ENCODE peak calls at places on chromosome 1, in four cellular contexts. One of them, this sample, is unnamed.

GRCh38 chr1:164576311-164577271 is 17.6 kb downstream of the PBX1 start:
- DNase-seq in HFF-Myc: peak
- DNase-seq in AG09309: no peak
- DNase-seq in WTC11: peak
- DNase-seq in this sample: peak

GRCh38 chr1:232477728-232478127 is 152.2 kb downstream of the SIPA1L2 start:
- DNase-seq in HFF-Myc: peak
- DNase-seq in AG09309: peak
- DNase-seq in WTC11: no peak
- DNase-seq in this sample: peak

GRCh38 chr1:152191260-152191659 is 32.2 kb upstream of the RPTN start:
- DNase-seq in HFF-Myc: no peak
- DNase-seq in AG09309: no peak
- DNase-seq in WTC11: no peak
- DNase-seq in this sample: no peak

GRCh38 chr1:87336623-87337067 is 8.0 kb downstream of the LMO4 start:
- DNase-seq in HFF-Myc: no peak
- DNase-seq in AG09309: no peak
- DNase-seq in WTC11: no peak
- DNase-seq in this sample: no peak

GRCh38 chr1:116346943-116347673 is 25.9 kb upstream of the ATP1A1 start:
- DNase-seq in HFF-Myc: no peak
- DNase-seq in AG09309: no peak
- DNase-seq in WTC11: no peak
- DNase-seq in this sample: no peak

GRCh38 chr1:21225065-21225464 is 48.4 kb upstream of the EIF4G3 start:
- DNase-seq in HFF-Myc: no peak
- DNase-seq in AG09309: no peak
- DNase-seq in WTC11: no peak
- DNase-seq in this sample: no peak

GRCh38 chr1:25906644-25907300 is 553 bp upstream of the STMN1 start:
- DNase-seq in HFF-Myc: no peak
- DNase-seq in AG09309: no peak
- DNase-seq in WTC11: peak
- DNase-seq in this sample: no peak

GRCh38 chr1:39656416-39656815 is 15.5 kb downstream of the NT5C1A start:
- DNase-seq in HFF-Myc: no peak
- DNase-seq in AG09309: no peak
- DNase-seq in WTC11: no peak
- DNase-seq in this sample: no peak

GRCh38 chr1:58047265-58047858 is 499.2 kb downstream of the OMA1 start:
- DNase-seq in HFF-Myc: no peak
- DNase-seq in AG09309: no peak
- DNase-seq in WTC11: peak
- DNase-seq in this sample: no peak

GRCh38 chr1:165313906-165314305 is 42.6 kb downstream of the LMX1A start:
- DNase-seq in HFF-Myc: no peak
- DNase-seq in AG09309: no peak
- DNase-seq in WTC11: no peak
- DNase-seq in this sample: no peak

GRCh38 chr1:175000697-175001187 is 995 bp downstream of the CACYBP start:
- DNase-seq in HFF-Myc: no peak
- DNase-seq in AG09309: no peak
- DNase-seq in WTC11: no peak
- DNase-seq in this sample: no peak

GRCh38 chr1:203351037-203351625 is at the start of gene FMOD:
- DNase-seq in HFF-Myc: no peak
- DNase-seq in AG09309: no peak
- DNase-seq in WTC11: peak
- DNase-seq in this sample: peak

GRCh38 chr1:41882068-41882477 is 36.6 kb downstream of the HIVEP3 start:
- DNase-seq in HFF-Myc: no peak
- DNase-seq in AG09309: no peak
- DNase-seq in WTC11: no peak
- DNase-seq in this sample: no peak

GRCh38 chr1:205423248-205423647 is 1.4 kb upstream of the LEMD1 start:
- DNase-seq in HFF-Myc: no peak
- DNase-seq in AG09309: no peak
- DNase-seq in WTC11: no peak
- DNase-seq in this sample: no peak

GRCh38 chr1:164223378-164223777 is 335.6 kb upstream of the PBX1 start:
- DNase-seq in HFF-Myc: no peak
- DNase-seq in AG09309: no peak
- DNase-seq in WTC11: no peak
- DNase-seq in this sample: no peak

GRCh38 chr1:27306892-27307850 is 14.8 kb upstream of the TMEM222 start:
- DNase-seq in HFF-Myc: no peak
- DNase-seq in AG09309: no peak
- DNase-seq in WTC11: peak
- DNase-seq in this sample: no peak

GRCh38 chr1:52454111-52454510 is 49.7 kb downstream of the PRPF38A start:
- DNase-seq in HFF-Myc: no peak
- DNase-seq in AG09309: no peak
- DNase-seq in WTC11: no peak
- DNase-seq in this sample: no peak

GRCh38 chr1:200073286-200073637 is 45.8 kb downstream of the NR5A2 start:
- DNase-seq in HFF-Myc: no peak
- DNase-seq in AG09309: no peak
- DNase-seq in WTC11: no peak
- DNase-seq in this sample: no peak

GRCh38 chr1:108572182-108572581 is 12.3 kb downstream of the EEIG2 start:
- DNase-seq in HFF-Myc: no peak
- DNase-seq in AG09309: no peak
- DNase-seq in WTC11: no peak
- DNase-seq in this sample: no peak

GRCh38 chr1:108568589-108568988 is 8.7 kb downstream of the EEIG2 start:
- DNase-seq in HFF-Myc: no peak
- DNase-seq in AG09309: no peak
- DNase-seq in WTC11: no peak
- DNase-seq in this sample: no peak

GRCh38 chr1:108570998-108571401 is 11.1 kb downstream of the EEIG2 start:
- DNase-seq in HFF-Myc: no peak
- DNase-seq in AG09309: no peak
- DNase-seq in WTC11: no peak
- DNase-seq in this sample: no peak

GRCh38 chr1:108569097-108569728 is 9.3 kb downstream of the EEIG2 start:
- DNase-seq in HFF-Myc: no peak
- DNase-seq in AG09309: no peak
- DNase-seq in WTC11: no peak
- DNase-seq in this sample: no peak

DNA sequence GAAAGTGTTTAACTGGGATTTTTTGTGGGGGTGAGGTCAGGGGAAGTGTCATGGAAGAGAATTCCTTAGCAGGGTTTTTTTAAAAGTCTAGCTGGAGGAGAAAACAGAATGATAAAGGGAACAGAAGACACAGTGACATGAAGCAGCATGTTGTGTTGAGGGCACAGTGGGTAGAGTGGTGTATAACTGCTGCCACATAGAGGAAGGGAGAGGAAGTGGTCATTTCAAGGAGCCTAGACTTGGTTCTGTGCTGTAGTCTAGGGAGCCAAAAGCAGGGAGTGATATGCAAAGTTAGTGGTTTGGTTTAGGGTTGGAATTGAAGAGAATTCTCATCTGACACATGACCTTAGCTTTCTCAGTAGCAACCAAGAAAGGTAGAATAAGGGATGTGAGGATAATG is 10.2 kb downstream of the EEIG2 start:
- DNase-seq in HFF-Myc: no peak
- DNase-seq in AG09309: no peak
- DNase-seq in WTC11: no peak
- DNase-seq in this sample: no peak
- TF ChIP-seq CTCF in HFF-Myc: peak
- TF ChIP-seq CTCF in AG09309: peak
- TF ChIP-seq CTCF in WTC11: no peak
- TF ChIP-seq CTCF in this sample: peak

GRCh38 chr1:68503085-68503484 is 6.2 kb upstream of the DEPDC1 start:
- DNase-seq in HFF-Myc: no peak
- DNase-seq in AG09309: no peak
- DNase-seq in WTC11: no peak
- DNase-seq in this sample: no peak

GRCh38 chr1:68511254-68511653 is 14.4 kb upstream of the DEPDC1 start:
- DNase-seq in HFF-Myc: no peak
- DNase-seq in AG09309: no peak
- DNase-seq in WTC11: no peak
- DNase-seq in this sample: no peak

DNA sequence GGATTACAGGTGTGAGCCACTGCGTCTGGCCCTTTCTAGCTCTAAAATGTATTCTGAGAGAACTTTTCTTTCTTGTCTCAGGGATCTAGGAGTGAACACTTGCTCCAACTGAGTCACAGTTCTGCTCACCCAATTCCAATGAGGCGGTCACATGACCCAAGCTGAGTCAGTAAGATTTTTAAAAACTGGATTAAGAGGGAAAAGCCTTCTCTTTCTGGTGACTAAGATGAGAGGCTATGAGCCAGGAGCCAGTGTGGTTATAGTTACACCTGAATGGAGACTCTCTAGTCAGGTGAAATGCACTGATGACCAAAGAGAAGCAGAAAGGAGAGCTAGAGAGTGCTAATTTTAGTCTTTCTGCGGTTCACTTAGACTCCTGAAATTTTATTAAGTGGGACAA is 9.5 kb upstream of the DEPDC1 start:
- DNase-seq in HFF-Myc: no peak
- DNase-seq in AG09309: no peak
- DNase-seq in WTC11: no peak
- DNase-seq in this sample: no peak
- TF ChIP-seq CTCF in HFF-Myc: no peak
- TF ChIP-seq CTCF in AG09309: no peak
- TF ChIP-seq CTCF in WTC11: no peak
- TF ChIP-seq CTCF in this sample: no peak

GRCh38 chr1:54277451-54278355 is 77.7 kb downstream of the MRPL37 start:
- DNase-seq in HFF-Myc: no peak
- DNase-seq in AG09309: no peak
- DNase-seq in WTC11: no peak
- DNase-seq in this sample: no peak
- TF ChIP-seq CTCF in HFF-Myc: no peak
- TF ChIP-seq CTCF in AG09309: no peak
- TF ChIP-seq CTCF in WTC11: no peak
- TF ChIP-seq CTCF in this sample: no peak

DNA sequence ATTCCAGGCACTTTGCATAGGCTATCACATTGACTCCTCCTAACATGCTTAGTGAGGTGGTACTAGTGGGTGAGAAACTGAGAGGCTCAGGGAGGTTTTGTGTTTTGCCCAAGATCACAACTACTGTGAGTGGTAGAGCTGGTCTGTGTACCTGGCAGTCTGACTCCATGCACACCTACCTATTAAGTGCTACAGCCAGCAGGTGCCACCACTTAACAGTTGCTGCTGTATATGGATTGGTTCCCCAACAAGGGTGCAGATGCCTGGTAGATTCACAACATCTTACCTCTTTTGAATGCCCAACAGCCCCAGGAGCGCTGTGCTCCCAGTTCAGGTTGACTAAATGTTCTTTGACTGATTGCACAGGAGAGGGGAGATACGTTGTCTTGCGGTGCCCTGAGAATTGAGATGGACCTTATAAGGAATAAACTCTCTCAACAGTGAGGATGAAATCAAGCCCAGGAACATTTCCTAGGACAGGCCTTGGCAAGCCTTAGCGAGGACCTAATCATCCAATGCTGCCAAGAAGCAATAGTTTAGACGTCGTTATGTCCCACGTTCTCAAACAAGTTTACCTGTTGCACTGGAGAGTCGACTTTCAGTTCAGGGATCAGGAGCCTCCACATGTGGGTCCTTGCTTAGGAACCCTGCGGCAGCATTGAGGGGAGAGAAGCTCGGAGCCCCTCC is 78.9 kb upstream of the F3 start:
- DNase-seq in HFF-Myc: no peak
- DNase-seq in AG09309: no peak
- DNase-seq in WTC11: no peak
- DNase-seq in this sample: no peak
- TF ChIP-seq CTCF in HFF-Myc: no peak
- TF ChIP-seq CTCF in AG09309: no peak
- TF ChIP-seq CTCF in WTC11: no peak
- TF ChIP-seq CTCF in this sample: no peak

GRCh38 chr1:48471603-48472576 is at the start of gene SPATA6:
- DNase-seq in HFF-Myc: peak
- DNase-seq in AG09309: peak
- DNase-seq in WTC11: peak
- DNase-seq in this sample: peak
- TF ChIP-seq CTCF in HFF-Myc: no peak
- TF ChIP-seq CTCF in AG09309: no peak
- TF ChIP-seq CTCF in WTC11: no peak
- TF ChIP-seq CTCF in this sample: no peak

DNA sequence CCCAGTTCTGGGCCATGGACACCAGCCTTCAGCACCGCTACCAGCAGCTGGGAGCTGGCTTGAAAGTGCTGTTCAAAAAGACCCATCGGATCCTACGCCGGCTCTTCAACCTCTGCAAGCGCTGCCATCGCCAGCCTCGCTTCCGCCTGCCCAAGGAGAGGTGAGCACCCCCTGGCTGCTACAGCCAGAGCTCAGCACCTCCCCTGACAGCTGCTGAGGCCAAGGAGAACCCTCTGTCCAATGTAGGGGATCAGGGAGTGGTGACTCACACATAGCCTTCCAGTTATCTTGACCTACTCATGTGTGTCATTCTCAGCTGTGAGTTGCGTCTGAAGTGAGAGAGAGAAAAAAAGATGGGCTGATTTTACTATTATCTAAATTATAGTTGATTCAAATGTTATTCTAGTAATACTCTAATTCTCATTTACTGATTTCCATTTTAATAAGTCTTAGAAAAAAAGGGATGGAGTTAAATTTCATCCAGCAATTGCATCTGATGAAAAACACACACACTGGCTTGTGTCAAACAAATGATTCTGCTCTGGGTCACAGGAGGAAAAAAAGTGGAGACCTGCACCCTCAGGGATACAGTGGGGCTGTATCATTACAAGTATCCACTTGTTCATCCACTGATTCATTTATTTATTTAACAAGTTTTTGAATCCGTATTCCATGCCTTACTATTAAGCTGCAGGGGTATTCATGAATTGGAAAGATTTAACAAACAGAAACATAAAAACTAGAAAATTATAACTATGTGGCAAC is 108.0 kb downstream of the BRINP2 start:
- DNase-seq in HFF-Myc: no peak
- DNase-seq in AG09309: no peak
- DNase-seq in WTC11: peak
- DNase-seq in this sample: no peak
- TF ChIP-seq CTCF in HFF-Myc: no peak
- TF ChIP-seq CTCF in AG09309: no peak
- TF ChIP-seq CTCF in WTC11: no peak
- TF ChIP-seq CTCF in this sample: no peak

GRCh38 chr1:43165765-43166164 is 6.3 kb downstream of the EBNA1BP2 start:
- DNase-seq in HFF-Myc: no peak
- DNase-seq in AG09309: no peak
- DNase-seq in WTC11: no peak
- DNase-seq in this sample: no peak
- TF ChIP-seq CTCF in HFF-Myc: no peak
- TF ChIP-seq CTCF in AG09309: no peak
- TF ChIP-seq CTCF in WTC11: no peak
- TF ChIP-seq CTCF in this sample: no peak

GRCh38 chr1:222546548-222547259 is 1.2 kb downstream of the HHIPL2 start:
- DNase-seq in HFF-Myc: peak
- DNase-seq in AG09309: peak
- DNase-seq in WTC11: no peak
- DNase-seq in this sample: peak
- TF ChIP-seq CTCF in HFF-Myc: no peak
- TF ChIP-seq CTCF in AG09309: peak
- TF ChIP-seq CTCF in WTC11: no peak
- TF ChIP-seq CTCF in this sample: no peak

GRCh38 chr1:153288634-153289275 is 24.0 kb downstream of the PGLYRP3 start:
- DNase-seq in HFF-Myc: no peak
- DNase-seq in AG09309: no peak
- DNase-seq in WTC11: peak
- DNase-seq in this sample: no peak
- TF ChIP-seq CTCF in HFF-Myc: peak
- TF ChIP-seq CTCF in AG09309: peak
- TF ChIP-seq CTCF in WTC11: peak
- TF ChIP-seq CTCF in this sample: peak

This sample was measured in AG09319.